ENCODE peak calls at places on chromosomes 2 and 18, in ten cellular contexts. L is K562, H is pancreas, X is Karpas-422, A is neural progenitor cell, S is tibial nerve, O is NT2/D1, K is GM12878, U is fibroblast of lung, D is GM23248. T is an unnamed sample. For H3K4me1 and H3K9me3, the result is how much of the 10 kb centered on the place peaks cover.

GRCh38 chr2:207662203-207662602 is 37.0 kb upstream of the METTL21A start:
- DNase-seq in L (no peak), H (no peak), X (no peak), A (no peak), S (no peak), O (no peak), K (peak), U (no peak), D (no peak), T (no peak)

GRCh38 chr18:3213231-3214059 is 6.3 kb downstream of the MYOM1 start:
- DNase-seq in L (peak), H (no peak), X (no peak), A (no peak), S (no peak), O (no peak), K (no peak), U (no peak), D (no peak), T (no peak)

GRCh38 chr2:30710016-30710415 is 97.2 kb downstream of the CAPN13 start:
- DNase-seq in L (no peak), H (no peak), X (no peak), A (no peak), S (no peak), O (no peak), K (no peak), U (no peak), D (no peak), T (no peak)

GRCh38 chr18:78818961-78819360 is 160.7 kb upstream of the SALL3 start:
- DNase-seq in L (no peak), H (no peak), X (no peak), A (no peak), S (no peak), O (no peak), K (no peak), U (no peak), D (no peak), T (no peak)

GRCh38 chr18:35458677-35459441 is 38.9 kb downstream of the INO80C start:
- DNase-seq in L (peak), H (no peak), X (no peak), A (no peak), S (no peak), O (peak), K (peak), U (peak), D (peak), T (no peak)

GRCh38 chr18:62781262-62781661 is 65.9 kb downstream of the PHLPP1 start:
- DNase-seq in L (no peak), H (no peak), X (no peak), A (no peak), S (no peak), O (no peak), K (no peak), U (no peak), D (no peak), T (no peak)

GRCh38 chr2:216777637-216778273 is 82.1 kb downstream of the TNP1 start:
- DNase-seq in L (peak), H (no peak), X (peak), A (peak), S (no peak), O (peak), K (peak), U (peak), D (peak), T (no peak)

GRCh38 chr18:13185675-13186198 is 32.8 kb upstream of the LDLRAD4 start:
- DNase-seq in L (no peak), H (no peak), X (no peak), A (no peak), S (no peak), O (no peak), K (no peak), U (no peak), D (no peak), T (no peak)

GRCh38 chr18:54961016-54961423 is 1.8 kb upstream of the CCDC68 start:
- DNase-seq in L (no peak), H (no peak), X (no peak), A (no peak), S (no peak), O (no peak), K (no peak), U (peak), D (no peak), T (no peak)

GRCh38 chr18:8654482-8655451 is 45.5 kb downstream of the RAB12 start:
- DNase-seq in L (peak), H (no peak), X (peak), A (no peak), S (no peak), O (no peak), K (no peak), U (peak), D (peak), T (no peak)

GRCh38 chr2:63840081-63840784 is 1.5 kb upstream of the UGP2 start:
- DNase-seq in L (no peak), H (no peak), X (peak), A (peak), S (peak), O (no peak), K (no peak), U (no peak), D (no peak), T (no peak)

GRCh38 chr18:5451130-5451529 is 92.7 kb downstream of the EPB41L3 start:
- DNase-seq in L (no peak), H (no peak), X (no peak), A (no peak), S (no peak), O (no peak), K (no peak), U (no peak), D (peak), T (no peak)

GRCh38 chr2:101745711-101746694 is 48.5 kb downstream of the MAP4K4 start:
- DNase-seq in L (no peak), H (no peak), X (peak), A (no peak), S (no peak), O (no peak), K (no peak), U (peak), D (peak), T (no peak)

GRCh38 chr2:84854835-84855234 is 26.0 kb downstream of the TRABD2A start:
- DNase-seq in L (no peak), H (no peak), X (no peak), A (no peak), S (no peak), O (no peak), K (no peak), U (no peak), D (no peak), T (no peak)

GRCh38 chr2:161418715-161419337 is 2.7 kb downstream of the TBR1 start:
- DNase-seq in L (peak), H (no peak), X (no peak), A (peak), S (no peak), O (no peak), K (no peak), U (peak), D (peak), T (no peak)

GRCh38 chr18:3448845-3449701 is 899 bp upstream of the TGIF1 start:
- DNase-seq in L (peak), H (peak), X (peak), A (peak), S (peak), O (no peak), K (peak), U (peak), D (peak), T (peak)

GRCh38 chr2:16006537-16007166 is 66.3 kb downstream of the MYCN start:
- DNase-seq in L (no peak), H (no peak), X (no peak), A (no peak), S (no peak), O (no peak), K (no peak), U (no peak), D (no peak), T (no peak)

GRCh38 chr2:65129276-65129612 is 662 bp downstream of the RAB1A start:
- DNase-seq in L (no peak), H (no peak), X (peak), A (no peak), S (no peak), O (no peak), K (no peak), U (no peak), D (peak), T (no peak)

GRCh38 chr2:10369269-10370255 is 66.9 kb downstream of the HPCAL1 start:
- DNase-seq in L (peak), H (peak), X (no peak), A (no peak), S (no peak), O (no peak), K (no peak), U (no peak), D (no peak), T (no peak)

GRCh38 chr2:16014041-16014787 is 73.9 kb downstream of the MYCN start:
- DNase-seq in L (no peak), H (no peak), X (no peak), A (no peak), S (no peak), O (no peak), K (no peak), U (no peak), D (no peak), T (no peak)

GRCh38 chr2:88159955-88160415 is 10.2 kb upstream of the THNSL2 start:
- DNase-seq in L (peak), H (no peak), X (peak), A (peak), S (peak), O (peak), K (peak), U (peak), D (peak), T (no peak)

GRCh38 chr18:61662726-61663125 is 230.1 kb downstream of the RNF152 start:
- DNase-seq in L (no peak), H (no peak), X (no peak), A (no peak), S (no peak), O (no peak), K (no peak), U (no peak), D (no peak), T (no peak)

GRCh38 chr2:25596506-25596905 is 76.9 kb downstream of the DTNB start:
- DNase-seq in L (no peak), H (no peak), X (no peak), A (no peak), S (no peak), O (no peak), K (no peak), U (peak), D (peak), T (no peak)

GRCh38 chr2:69777778-69778089 is 35.8 kb downstream of the ANXA4 start:
- DNase-seq in L (peak), H (no peak), X (no peak), A (no peak), S (no peak), O (no peak), K (no peak), U (no peak), D (no peak), T (no peak)

GRCh38 chr2:134372611-134373131 is 118.8 kb downstream of the MGAT5 start:
- DNase-seq in L (no peak), H (no peak), X (no peak), A (no peak), S (no peak), O (no peak), K (no peak), U (peak), D (peak), T (no peak)

GRCh38 chr2:98835831-98836385 is 100.1 kb downstream of the CRACDL start:
- DNase-seq in L (no peak), H (no peak), X (no peak), A (no peak), S (no peak), O (no peak), K (peak), U (no peak), D (no peak), T (no peak)

GRCh38 chr2:113283704-113284284 is 5.1 kb upstream of the PAX8 start:
- DNase-seq in L (no peak), H (peak), X (no peak), A (no peak), S (no peak), O (no peak), K (no peak), U (peak), D (peak), T (peak)

GRCh38 chr2:105800036-105800755 is 55.5 kb downstream of the NCK2 start:
- DNase-seq in L (no peak), H (no peak), X (no peak), A (no peak), S (no peak), O (no peak), K (no peak), U (peak), D (peak), T (peak)

GRCh38 chr18:62844850-62845643 is 129.7 kb downstream of the PHLPP1 start:
- DNase-seq in L (no peak), H (no peak), X (no peak), A (no peak), S (no peak), O (no peak), K (no peak), U (no peak), D (peak), T (no peak)

GRCh38 chr18:61574665-61575064 is 241.4 kb downstream of the CDH20 start:
- DNase-seq in L (no peak), H (no peak), X (no peak), A (no peak), S (no peak), O (no peak), K (no peak), U (peak), D (no peak), T (no peak)

GRCh38 chr2:47221039-47221438 is 65.9 kb upstream of the STPG4 start:
- DNase-seq in L (no peak), H (no peak), X (no peak), A (no peak), S (no peak), O (no peak), K (no peak), U (peak), D (peak), T (no peak)

GRCh38 chr2:70145851-70146739 is 44.7 kb downstream of the C2orf42 start:
- DNase-seq in L (peak), H (no peak), X (no peak), A (no peak), S (no peak), O (no peak), K (no peak), U (no peak), D (no peak), T (no peak)

GRCh38 chr2:69381337-69381737 is 5.7 kb downstream of the GFPT1 start:
- DNase-seq in L (peak), H (no peak), X (no peak), A (no peak), S (no peak), O (no peak), K (no peak), U (peak), D (peak), T (no peak)

GRCh38 chr2:101119431-101119830 is 31.8 kb downstream of the TBC1D8 start:
- DNase-seq in L (no peak), H (peak), X (no peak), A (no peak), S (no peak), O (no peak), K (no peak), U (peak), D (peak), T (peak)

DNA sequence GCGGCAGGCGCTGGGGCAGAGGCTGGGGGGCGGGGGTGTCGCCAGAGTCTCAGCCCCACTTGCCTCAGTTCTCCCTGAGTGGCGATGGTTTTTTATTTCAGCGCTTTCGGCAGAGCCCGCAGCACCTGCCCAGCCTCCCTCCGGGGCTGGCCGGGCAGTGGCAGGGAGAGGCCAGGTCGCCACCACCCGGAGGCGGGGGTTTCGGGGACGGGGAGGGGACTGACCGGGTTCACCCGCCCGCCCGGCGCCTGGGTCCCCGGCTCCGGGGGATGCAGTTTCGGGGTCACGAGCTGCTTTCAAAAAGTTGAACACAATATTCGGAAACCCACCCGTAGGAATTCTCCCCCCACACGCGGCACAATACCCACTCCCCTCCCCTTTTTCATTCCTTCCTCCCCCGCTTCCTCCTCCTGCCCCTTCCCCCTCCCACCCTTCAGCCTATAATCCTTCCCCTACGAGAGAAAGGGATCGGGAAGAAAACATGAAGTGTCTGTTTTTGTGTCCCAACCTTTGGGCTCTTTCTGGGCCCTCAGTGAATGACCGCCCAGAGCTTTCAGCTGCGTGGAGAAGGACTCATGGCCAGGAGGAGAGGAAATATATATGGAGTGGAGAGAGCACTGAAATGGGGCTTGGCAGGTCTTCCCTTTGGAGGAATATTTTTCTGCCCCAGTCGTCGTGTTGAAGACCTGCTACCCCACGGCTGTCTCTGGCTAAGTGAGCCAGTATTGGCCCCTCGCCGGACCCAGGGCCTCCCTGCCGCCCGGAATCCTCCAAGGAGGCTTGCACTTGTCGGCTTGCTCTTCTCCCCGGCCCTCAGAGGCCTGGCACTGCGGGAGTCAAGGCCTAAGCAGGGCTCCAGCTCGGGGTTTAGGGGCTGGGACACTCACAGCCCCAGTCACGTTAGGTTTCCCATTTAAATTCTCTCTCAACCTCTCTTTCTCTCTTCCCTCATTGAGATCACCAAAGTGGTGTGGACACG is 2.1 kb upstream of the SIX3 start:
- DNase-seq in L (no peak), H (no peak), X (no peak), A (peak), S (no peak), O (no peak), K (no peak), U (no peak), D (no peak), T (peak)
- H3K4me1 ChIP-seq in L (under half), H (under half), X (under half), A (under half), S (half or more), O (under half), K (under half), U (under half), D (under half), T (half or more)

GRCh38 chr2:95379616-95379925 is 22.9 kb upstream of the FAHD2A start:
- DNase-seq in L (peak), H (no peak), X (peak), A (peak), S (no peak), O (no peak), K (no peak), U (no peak), D (no peak), T (no peak)
- H3K9me3 ChIP-seq in L (under half), H (under half), X (under half), A (under half), S (under half), O (under half), K (under half), U (under half), D (under half), T (under half)

DNA sequence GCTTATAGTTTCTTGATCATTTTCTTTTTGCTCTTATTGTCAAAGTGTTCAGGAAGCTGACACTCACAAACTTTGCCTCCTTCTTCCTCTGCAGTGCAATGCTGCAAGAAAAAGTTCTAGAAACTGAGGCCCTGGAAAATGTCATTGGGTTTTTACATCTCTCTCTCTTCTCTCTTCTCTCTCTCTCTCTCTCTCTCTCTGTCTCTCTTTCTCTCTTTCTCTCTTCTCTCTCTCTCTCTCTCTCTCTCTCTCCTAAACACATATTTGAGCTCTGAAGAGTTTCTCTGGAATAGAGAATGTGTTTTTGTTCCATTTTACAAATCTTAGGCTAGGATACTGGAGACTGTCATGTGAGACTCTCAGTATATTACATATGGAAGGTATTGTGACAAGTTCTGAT is 41.6 kb upstream of the EHBP1 start:
- DNase-seq in L (no peak), H (no peak), X (no peak), A (no peak), S (no peak), O (no peak), K (no peak), U (no peak), D (peak), T (no peak)
- H3K4me1 ChIP-seq in L (under half), H (under half), X (under half), A (under half), S (half or more), O (under half), K (under half), U (under half), D (half or more), T (under half)

DNA sequence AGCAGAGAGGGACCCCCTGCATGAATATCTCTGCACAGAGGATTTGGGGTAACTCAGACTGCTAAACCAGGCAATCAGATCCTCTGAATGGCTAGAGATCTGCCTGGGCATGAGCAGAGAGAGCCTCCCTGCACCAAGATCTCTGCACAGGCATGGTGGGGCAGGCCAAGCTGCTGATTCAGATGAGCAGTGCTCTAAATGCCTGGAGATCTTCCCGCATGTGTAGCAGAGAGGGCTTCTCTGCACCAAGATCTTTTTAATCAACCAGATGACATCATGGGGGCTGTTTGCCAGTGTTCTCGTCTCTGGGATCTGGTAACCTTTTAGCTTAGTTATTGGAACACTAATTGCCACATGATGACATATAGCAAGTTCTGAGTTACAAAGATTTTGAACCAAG is 301.3 kb upstream of the GALNT5 start:
- DNase-seq in L (no peak), H (no peak), X (no peak), A (no peak), S (no peak), O (no peak), K (no peak), U (no peak), D (peak), T (no peak)
- H3K9me3 ChIP-seq in L (under half), H (under half), X (under half), A (under half), S (under half), O (under half), K (under half), U (under half), D (under half), T (under half)

DNA sequence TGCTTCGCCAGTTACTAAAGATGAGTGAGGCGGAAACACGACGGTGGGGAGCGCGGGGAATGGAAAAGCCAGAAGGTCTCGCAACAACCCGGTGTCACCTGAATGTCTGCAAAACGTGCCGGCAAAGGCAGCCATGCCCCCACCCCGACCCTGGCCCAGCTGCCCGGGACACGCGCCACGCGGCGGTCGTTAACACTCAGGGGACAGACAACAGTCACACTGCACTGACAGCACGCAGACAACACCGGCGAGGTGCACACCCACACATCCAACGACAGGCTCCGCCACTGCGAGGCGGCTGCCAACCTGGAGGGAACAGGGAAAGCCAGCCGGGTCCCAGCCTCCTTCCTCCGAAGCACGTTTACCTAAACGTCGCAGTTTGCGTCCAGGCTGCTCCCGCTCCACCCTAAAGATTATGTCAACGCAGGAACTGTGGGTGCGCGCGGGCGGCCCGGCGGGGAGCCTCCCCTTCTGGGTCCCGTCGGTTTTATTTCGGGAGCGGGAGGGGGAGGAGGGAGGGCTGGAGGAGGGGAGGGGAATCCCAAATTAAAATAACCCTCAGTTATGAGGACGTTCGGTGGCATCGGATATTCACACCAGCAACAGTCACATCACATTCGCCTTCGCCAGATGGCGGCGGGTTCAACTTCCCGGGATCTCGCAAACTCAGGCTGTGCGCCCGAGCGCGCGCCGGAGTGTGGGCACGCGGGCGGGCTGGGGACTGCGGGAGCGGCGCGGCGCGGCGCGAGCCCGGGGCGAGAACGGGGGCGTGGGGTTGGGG is 694 bp downstream of the PTGR3 start:
- DNase-seq in L (peak), H (peak), X (peak), A (peak), S (peak), O (no peak), K (no peak), U (peak), D (peak), T (peak)
- H3K4me1 ChIP-seq in L (under half), H (under half), X (under half), A (under half), S (half or more), O (under half), K (under half), U (under half), D (under half), T (under half)

T was measured in tibial artery.